ENCODE peak calls at places on chromosomes 5 and 9, in seven cellular contexts. F, Q, E, O, P, W and N are unnamed samples.
A peak's percentile ranks its signal among the peaks of the same experiment; 100 is the strongest.

GRCh38 chr9:73183917-73184861 is 32.5 kb downstream of the ANXA1 start:
- DNase-seq in F (no peak), Q (no peak), E (no peak), O (no peak), P (peak; percentile 53), W (peak; percentile 33), N (no peak)

GRCh38 chr5:118791986-118792734 is 196.2 kb downstream of the DTWD2 start:
- DNase-seq in F (peak; percentile 79), Q (no peak), E (peak; percentile 8), O (no peak), P (peak; percentile 64), W (peak; percentile 1), N (peak; percentile 4)

GRCh38 chr9:99867968-99868367 is 38.5 kb upstream of the STX17 start:
- DNase-seq in F (no peak), Q (no peak), E (no peak), O (no peak), P (no peak), W (no peak), N (no peak)

GRCh38 chr5:110909950-110910349 is 161.6 kb upstream of the TSLP start:
- DNase-seq in F (no peak), Q (no peak), E (no peak), O (no peak), P (no peak), W (no peak), N (no peak)

GRCh38 chr5:67799732-67800234 is 415.8 kb upstream of the PIK3R1 start:
- DNase-seq in F (peak; percentile 44), Q (no peak), E (no peak), O (no peak), P (no peak), W (no peak), N (no peak)

GRCh38 chr9:36818965-36819870 is 214.8 kb downstream of the PAX5 start:
- DNase-seq in F (no peak), Q (peak; percentile 59), E (no peak), O (no peak), P (no peak), W (no peak), N (no peak)

GRCh38 chr5:175015028-175015427 is 290.6 kb downstream of the MSX2 start:
- DNase-seq in F (no peak), Q (no peak), E (no peak), O (no peak), P (no peak), W (no peak), N (no peak)

GRCh38 chr5:80474929-80475328 is 13.0 kb upstream of the FAM151B start:
- DNase-seq in F (no peak), Q (no peak), E (no peak), O (no peak), P (no peak), W (no peak), N (no peak)

GRCh38 chr5:173793677-173794570 is 94.2 kb upstream of the CPEB4 start:
- DNase-seq in F (no peak), Q (no peak), E (no peak), O (peak; percentile 88), P (peak; percentile 96), W (no peak), N (peak; percentile 7)

GRCh38 chr5:142301487-142302035 is 23.3 kb downstream of the SPRY4 start:
- DNase-seq in F (no peak), Q (no peak), E (no peak), O (no peak), P (peak; percentile 73), W (no peak), N (no peak)

GRCh38 chr5:169641253-169641652 is 4.2 kb downstream of the DOCK2 start:
- DNase-seq in F (no peak), Q (no peak), E (no peak), O (no peak), P (no peak), W (no peak), N (no peak)

GRCh38 chr9:89810434-89810833 is 205.6 kb downstream of the GADD45G start:
- DNase-seq in F (peak; percentile 68), Q (no peak), E (no peak), O (no peak), P (no peak), W (no peak), N (no peak)

GRCh38 chr5:146337264-146337904 is 1.3 kb upstream of the POU4F3 start:
- DNase-seq in F (no peak), Q (no peak), E (no peak), O (no peak), P (no peak), W (no peak), N (no peak)

GRCh38 chr9:114288233-114289051 is 34.5 kb upstream of the ORM1 start:
- DNase-seq in F (peak; percentile 63), Q (peak; percentile 71), E (no peak), O (peak; percentile 45), P (no peak), W (no peak), N (no peak)

GRCh38 chr9:14106699-14107098 is 207.2 kb downstream of the NFIB start:
- DNase-seq in F (no peak), Q (no peak), E (no peak), O (no peak), P (no peak), W (no peak), N (no peak)

GRCh38 chr9:37942616-37943328 is 38.8 kb upstream of the SLC25A51 start:
- DNase-seq in F (no peak), Q (no peak), E (no peak), O (no peak), P (no peak), W (no peak), N (no peak)

GRCh38 chr5:172494630-172495505 is 40.5 kb upstream of the SH3PXD2B start:
- DNase-seq in F (no peak), Q (peak; percentile 72), E (no peak), O (no peak), P (no peak), W (no peak), N (no peak)

GRCh38 chr5:40603378-40603777 is 76.3 kb upstream of the PTGER4 start:
- DNase-seq in F (no peak), Q (no peak), E (no peak), O (no peak), P (no peak), W (no peak), N (peak; percentile 71)

GRCh38 chr5:6889030-6889429 is 175.8 kb downstream of the TENT4A start:
- DNase-seq in F (no peak), Q (no peak), E (no peak), O (no peak), P (no peak), W (no peak), N (no peak)

GRCh38 chr5:50666261-50667078 is at the start of gene PARP8:
- DNase-seq in F (peak; percentile 36), Q (peak; percentile 80), E (peak; percentile 0), O (peak; percentile 72), P (peak; percentile 42), W (peak; percentile 34), N (no peak)

GRCh38 chr5:174323878-174324281 is 278.4 kb downstream of the NSG2 start:
- DNase-seq in F (peak; percentile 18), Q (no peak), E (no peak), O (no peak), P (no peak), W (no peak), N (no peak)

GRCh38 chr9:68836788-68837187 is 131.7 kb downstream of the PIP5K1B start:
- DNase-seq in F (no peak), Q (no peak), E (no peak), O (no peak), P (no peak), W (no peak), N (no peak)

GRCh38 chr5:8756498-8757084 is 789.3 kb downstream of the SEMA5A start:
- DNase-seq in F (peak; percentile 65), Q (no peak), E (no peak), O (no peak), P (peak; percentile 44), W (no peak), N (peak; percentile 9)

GRCh38 chr5:176529116-176529823 is 7.9 kb downstream of the RNF44 start:
- DNase-seq in F (no peak), Q (no peak), E (no peak), O (no peak), P (no peak), W (no peak), N (no peak)

GRCh38 chr5:177370488-177371119 is 12.9 kb downstream of the RGS14 start:
- DNase-seq in F (peak; percentile 87), Q (peak; percentile 85), E (peak; percentile 81), O (peak; percentile 93), P (peak; percentile 86), W (no peak), N (peak; percentile 82)

GRCh38 chr5:80083115-80083890 is 48.2 kb downstream of the THBS4 start:
- DNase-seq in F (peak; percentile 31), Q (peak; percentile 63), E (peak; percentile 50), O (no peak), P (peak; percentile 48), W (no peak), N (peak; percentile 28)

GRCh38 chr9:32526042-32526706 is at the start of gene RIGI:
- DNase-seq in F (peak; percentile 96), Q (peak; percentile 97), E (peak; percentile 89), O (peak; percentile 94), P (peak; percentile 93), W (peak; percentile 37), N (peak; percentile 53)

GRCh38 chr5:103942587-103943186 is 380.1 kb upstream of the NUDT12 start:
- DNase-seq in F (no peak), Q (no peak), E (no peak), O (no peak), P (no peak), W (no peak), N (no peak)

GRCh38 chr5:83785176-83785668 is 64.6 kb upstream of the HAPLN1 start:
- DNase-seq in F (no peak), Q (no peak), E (no peak), O (no peak), P (no peak), W (no peak), N (no peak)

GRCh38 chr9:123867971-123868370 is 62.0 kb downstream of the DENND1A start:
- DNase-seq in F (no peak), Q (no peak), E (no peak), O (no peak), P (peak; percentile 11), W (no peak), N (no peak)

GRCh38 chr5:179803651-179804598 is 2.7 kb downstream of the MGAT4B start:
- DNase-seq in F (no peak), Q (no peak), E (no peak), O (peak; percentile 54), P (peak; percentile 36), W (peak; percentile 86), N (no peak)

GRCh38 chr9:16964228-16964627 is 93.8 kb upstream of the BNC2 start:
- DNase-seq in F (peak; percentile 95), Q (no peak), E (no peak), O (no peak), P (no peak), W (no peak), N (peak; percentile 50)

GRCh38 chr9:75139201-75139600 is 50.9 kb downstream of the OSTF1 start:
- DNase-seq in F (no peak), Q (no peak), E (no peak), O (no peak), P (no peak), W (no peak), N (no peak)

GRCh38 chr5:178466342-178466741 is 123.9 kb downstream of the COL23A1 start:
- DNase-seq in F (no peak), Q (no peak), E (no peak), O (no peak), P (no peak), W (no peak), N (no peak)

GRCh38 chr9:136769710-136770191 is 5.4 kb upstream of the LCN15 start:
- DNase-seq in F (no peak), Q (no peak), E (no peak), O (peak; percentile 67), P (no peak), W (no peak), N (no peak)

GRCh38 chr5:170896779-170897178 is 35.0 kb downstream of the RANBP17 start:
- DNase-seq in F (peak; percentile 46), Q (no peak), E (no peak), O (no peak), P (no peak), W (no peak), N (no peak)

GRCh38 chr9:87020169-87020935 is 73.0 kb upstream of the GAS1 start:
- DNase-seq in F (no peak), Q (no peak), E (no peak), O (no peak), P (no peak), W (no peak), N (no peak)

GRCh38 chr5:14708551-14708950 is 44.0 kb downstream of the OTULIN start:
- DNase-seq in F (no peak), Q (no peak), E (no peak), O (no peak), P (no peak), W (peak; percentile 24), N (no peak)